ENCODE peak calls at places on chromosomes 1 and 21, in ten cellular contexts. One of them, this sample, is unnamed.

GRCh38 chr1:114192328-114192727 is 38.7 kb upstream of the SYT6 start:
- DNase-seq in GM13976: no peak
- DNase-seq in stimulated activated CD8-positive, alpha-beta memory T cell treated with anti-CD3 and anti-CD28 coated beads, Interleukin-12 subunit alpha, Interleukin-12 subunit beta, amount 100 ng/mL, for 4 hours: no peak
- DNase-seq in NCI-H748 treated with DMSO at 0.1 percent for 48 hours: no peak
- DNase-seq in caudate nucleus: no peak
- DNase-seq in GM06990: no peak
- DNase-seq in memory B cell: no peak
- DNase-seq in adrenal gland: no peak
- DNase-seq in NCI-H1048: no peak
- DNase-seq in RWPE1: no peak
- DNase-seq in this sample: no peak

GRCh38 chr1:88774151-88774556 is 90.1 kb downstream of the PKN2 start:
- DNase-seq in GM13976: no peak
- DNase-seq in stimulated activated CD8-positive, alpha-beta memory T cell treated with anti-CD3 and anti-CD28 coated beads, Interleukin-12 subunit alpha, Interleukin-12 subunit beta, amount 100 ng/mL, for 4 hours: no peak
- DNase-seq in NCI-H748 treated with DMSO at 0.1 percent for 48 hours: no peak
- DNase-seq in caudate nucleus: no peak
- DNase-seq in GM06990: no peak
- DNase-seq in memory B cell: no peak
- DNase-seq in adrenal gland: no peak
- DNase-seq in NCI-H1048: no peak
- DNase-seq in RWPE1: peak; percentile 87
- DNase-seq in this sample: no peak

GRCh38 chr21:39720126-39720778 is 24.7 kb upstream of the IGSF5 start:
- DNase-seq in GM13976: no peak
- DNase-seq in stimulated activated CD8-positive, alpha-beta memory T cell treated with anti-CD3 and anti-CD28 coated beads, Interleukin-12 subunit alpha, Interleukin-12 subunit beta, amount 100 ng/mL, for 4 hours: no peak
- DNase-seq in NCI-H748 treated with DMSO at 0.1 percent for 48 hours: no peak
- DNase-seq in caudate nucleus: no peak
- DNase-seq in GM06990: no peak
- DNase-seq in memory B cell: no peak
- DNase-seq in adrenal gland: no peak
- DNase-seq in NCI-H1048: no peak
- DNase-seq in RWPE1: no peak
- DNase-seq in this sample: no peak

GRCh38 chr21:46183910-46184624 is at the start of gene SPATC1L:
- DNase-seq in GM13976: peak; percentile 83
- DNase-seq in stimulated activated CD8-positive, alpha-beta memory T cell treated with anti-CD3 and anti-CD28 coated beads, Interleukin-12 subunit alpha, Interleukin-12 subunit beta, amount 100 ng/mL, for 4 hours: peak; percentile 28
- DNase-seq in NCI-H748 treated with DMSO at 0.1 percent for 48 hours: peak; percentile 19
- DNase-seq in caudate nucleus: peak; percentile 41
- DNase-seq in GM06990: peak; percentile 85
- DNase-seq in memory B cell: peak; percentile 47
- DNase-seq in adrenal gland: peak; percentile 93
- DNase-seq in NCI-H1048: no peak
- DNase-seq in RWPE1: peak; percentile 84
- DNase-seq in this sample: peak; percentile 60

GRCh38 chr1:183602510-183602909 is 12.3 kb upstream of the NCF2 start:
- DNase-seq in GM13976: no peak
- DNase-seq in stimulated activated CD8-positive, alpha-beta memory T cell treated with anti-CD3 and anti-CD28 coated beads, Interleukin-12 subunit alpha, Interleukin-12 subunit beta, amount 100 ng/mL, for 4 hours: no peak
- DNase-seq in NCI-H748 treated with DMSO at 0.1 percent for 48 hours: no peak
- DNase-seq in caudate nucleus: no peak
- DNase-seq in GM06990: no peak
- DNase-seq in memory B cell: no peak
- DNase-seq in adrenal gland: no peak
- DNase-seq in NCI-H1048: no peak
- DNase-seq in RWPE1: no peak
- DNase-seq in this sample: no peak

GRCh38 chr1:184416921-184417320 is 30.1 kb downstream of the C1orf21 start:
- DNase-seq in GM13976: no peak
- DNase-seq in stimulated activated CD8-positive, alpha-beta memory T cell treated with anti-CD3 and anti-CD28 coated beads, Interleukin-12 subunit alpha, Interleukin-12 subunit beta, amount 100 ng/mL, for 4 hours: no peak
- DNase-seq in NCI-H748 treated with DMSO at 0.1 percent for 48 hours: no peak
- DNase-seq in caudate nucleus: no peak
- DNase-seq in GM06990: no peak
- DNase-seq in memory B cell: no peak
- DNase-seq in adrenal gland: no peak
- DNase-seq in NCI-H1048: no peak
- DNase-seq in RWPE1: no peak
- DNase-seq in this sample: no peak

GRCh38 chr1:230797376-230798186 is 50.4 kb downstream of the CAPN9 start:
- DNase-seq in GM13976: no peak
- DNase-seq in stimulated activated CD8-positive, alpha-beta memory T cell treated with anti-CD3 and anti-CD28 coated beads, Interleukin-12 subunit alpha, Interleukin-12 subunit beta, amount 100 ng/mL, for 4 hours: no peak
- DNase-seq in NCI-H748 treated with DMSO at 0.1 percent for 48 hours: no peak
- DNase-seq in caudate nucleus: peak; percentile 46
- DNase-seq in GM06990: no peak
- DNase-seq in memory B cell: no peak
- DNase-seq in adrenal gland: peak; percentile 82
- DNase-seq in NCI-H1048: peak; percentile 16
- DNase-seq in RWPE1: peak; percentile 49
- DNase-seq in this sample: peak; percentile 48

GRCh38 chr1:34872133-34872503 is 12.6 kb upstream of the SMIM12 start:
- DNase-seq in GM13976: no peak
- DNase-seq in stimulated activated CD8-positive, alpha-beta memory T cell treated with anti-CD3 and anti-CD28 coated beads, Interleukin-12 subunit alpha, Interleukin-12 subunit beta, amount 100 ng/mL, for 4 hours: no peak
- DNase-seq in NCI-H748 treated with DMSO at 0.1 percent for 48 hours: no peak
- DNase-seq in caudate nucleus: peak; percentile 52
- DNase-seq in GM06990: no peak
- DNase-seq in memory B cell: no peak
- DNase-seq in adrenal gland: no peak
- DNase-seq in NCI-H1048: no peak
- DNase-seq in RWPE1: no peak
- DNase-seq in this sample: no peak

GRCh38 chr21:42061195-42061865 is 9.8 kb upstream of the UMODL1 start:
- DNase-seq in GM13976: peak; percentile 88
- DNase-seq in stimulated activated CD8-positive, alpha-beta memory T cell treated with anti-CD3 and anti-CD28 coated beads, Interleukin-12 subunit alpha, Interleukin-12 subunit beta, amount 100 ng/mL, for 4 hours: no peak
- DNase-seq in NCI-H748 treated with DMSO at 0.1 percent for 48 hours: no peak
- DNase-seq in caudate nucleus: peak; percentile 34
- DNase-seq in GM06990: peak; percentile 79
- DNase-seq in memory B cell: peak; percentile 53
- DNase-seq in adrenal gland: no peak
- DNase-seq in NCI-H1048: no peak
- DNase-seq in RWPE1: no peak
- DNase-seq in this sample: no peak

GRCh38 chr21:33655591-33656221 is 13.4 kb downstream of the ITSN1 start:
- DNase-seq in GM13976: no peak
- DNase-seq in stimulated activated CD8-positive, alpha-beta memory T cell treated with anti-CD3 and anti-CD28 coated beads, Interleukin-12 subunit alpha, Interleukin-12 subunit beta, amount 100 ng/mL, for 4 hours: no peak
- DNase-seq in NCI-H748 treated with DMSO at 0.1 percent for 48 hours: no peak
- DNase-seq in caudate nucleus: no peak
- DNase-seq in GM06990: no peak
- DNase-seq in memory B cell: no peak
- DNase-seq in adrenal gland: peak; percentile 82
- DNase-seq in NCI-H1048: no peak
- DNase-seq in RWPE1: peak; percentile 84
- DNase-seq in this sample: no peak

GRCh38 chr1:112735752-112736151 is 20.6 kb upstream of the PPM1J start:
- DNase-seq in GM13976: no peak
- DNase-seq in stimulated activated CD8-positive, alpha-beta memory T cell treated with anti-CD3 and anti-CD28 coated beads, Interleukin-12 subunit alpha, Interleukin-12 subunit beta, amount 100 ng/mL, for 4 hours: no peak
- DNase-seq in NCI-H748 treated with DMSO at 0.1 percent for 48 hours: no peak
- DNase-seq in caudate nucleus: no peak
- DNase-seq in GM06990: no peak
- DNase-seq in memory B cell: no peak
- DNase-seq in adrenal gland: no peak
- DNase-seq in NCI-H1048: no peak
- DNase-seq in RWPE1: peak; percentile 91
- DNase-seq in this sample: no peak

GRCh38 chr1:113780363-113781146 is 21.3 kb upstream of the PHTF1 start:
- DNase-seq in GM13976: no peak
- DNase-seq in stimulated activated CD8-positive, alpha-beta memory T cell treated with anti-CD3 and anti-CD28 coated beads, Interleukin-12 subunit alpha, Interleukin-12 subunit beta, amount 100 ng/mL, for 4 hours: no peak
- DNase-seq in NCI-H748 treated with DMSO at 0.1 percent for 48 hours: no peak
- DNase-seq in caudate nucleus: no peak
- DNase-seq in GM06990: no peak
- DNase-seq in memory B cell: no peak
- DNase-seq in adrenal gland: no peak
- DNase-seq in NCI-H1048: no peak
- DNase-seq in RWPE1: no peak
- DNase-seq in this sample: no peak

GRCh38 chr1:97433520-97434175 is 487.2 kb downstream of the DPYD start:
- DNase-seq in GM13976: no peak
- DNase-seq in stimulated activated CD8-positive, alpha-beta memory T cell treated with anti-CD3 and anti-CD28 coated beads, Interleukin-12 subunit alpha, Interleukin-12 subunit beta, amount 100 ng/mL, for 4 hours: no peak
- DNase-seq in NCI-H748 treated with DMSO at 0.1 percent for 48 hours: no peak
- DNase-seq in caudate nucleus: no peak
- DNase-seq in GM06990: no peak
- DNase-seq in memory B cell: no peak
- DNase-seq in adrenal gland: no peak
- DNase-seq in NCI-H1048: no peak
- DNase-seq in RWPE1: peak; percentile 4
- DNase-seq in this sample: peak; percentile 3

GRCh38 chr1:196997428-196997827 is 20.1 kb downstream of the CFHR5 start:
- DNase-seq in GM13976: no peak
- DNase-seq in stimulated activated CD8-positive, alpha-beta memory T cell treated with anti-CD3 and anti-CD28 coated beads, Interleukin-12 subunit alpha, Interleukin-12 subunit beta, amount 100 ng/mL, for 4 hours: no peak
- DNase-seq in NCI-H748 treated with DMSO at 0.1 percent for 48 hours: no peak
- DNase-seq in caudate nucleus: no peak
- DNase-seq in GM06990: no peak
- DNase-seq in memory B cell: no peak
- DNase-seq in adrenal gland: no peak
- DNase-seq in NCI-H1048: no peak
- DNase-seq in RWPE1: peak; percentile 34
- DNase-seq in this sample: no peak

GRCh38 chr1:207327994-207328393 is 6.5 kb downstream of the CD55 start:
- DNase-seq in GM13976: no peak
- DNase-seq in stimulated activated CD8-positive, alpha-beta memory T cell treated with anti-CD3 and anti-CD28 coated beads, Interleukin-12 subunit alpha, Interleukin-12 subunit beta, amount 100 ng/mL, for 4 hours: no peak
- DNase-seq in NCI-H748 treated with DMSO at 0.1 percent for 48 hours: no peak
- DNase-seq in caudate nucleus: no peak
- DNase-seq in GM06990: no peak
- DNase-seq in memory B cell: no peak
- DNase-seq in adrenal gland: no peak
- DNase-seq in NCI-H1048: no peak
- DNase-seq in RWPE1: no peak
- DNase-seq in this sample: no peak

GRCh38 chr1:37676281-37677243 is 15.8 kb upstream of the CDCA8 start:
- DNase-seq in GM13976: peak; percentile 64
- DNase-seq in stimulated activated CD8-positive, alpha-beta memory T cell treated with anti-CD3 and anti-CD28 coated beads, Interleukin-12 subunit alpha, Interleukin-12 subunit beta, amount 100 ng/mL, for 4 hours: no peak
- DNase-seq in NCI-H748 treated with DMSO at 0.1 percent for 48 hours: no peak
- DNase-seq in caudate nucleus: no peak
- DNase-seq in GM06990: peak; percentile 48
- DNase-seq in memory B cell: no peak
- DNase-seq in adrenal gland: no peak
- DNase-seq in NCI-H1048: no peak
- DNase-seq in RWPE1: no peak
- DNase-seq in this sample: no peak

GRCh38 chr1:109668123-109668800 is 405 bp downstream of the GSTM2 start:
- DNase-seq in GM13976: peak; percentile 16
- DNase-seq in stimulated activated CD8-positive, alpha-beta memory T cell treated with anti-CD3 and anti-CD28 coated beads, Interleukin-12 subunit alpha, Interleukin-12 subunit beta, amount 100 ng/mL, for 4 hours: no peak
- DNase-seq in NCI-H748 treated with DMSO at 0.1 percent for 48 hours: no peak
- DNase-seq in caudate nucleus: no peak
- DNase-seq in GM06990: no peak
- DNase-seq in memory B cell: no peak
- DNase-seq in adrenal gland: peak; percentile 56
- DNase-seq in NCI-H1048: no peak
- DNase-seq in RWPE1: no peak
- DNase-seq in this sample: no peak

GRCh38 chr1:182113879-182114626 is 52.5 kb upstream of the ZNF648 start:
- DNase-seq in GM13976: no peak
- DNase-seq in stimulated activated CD8-positive, alpha-beta memory T cell treated with anti-CD3 and anti-CD28 coated beads, Interleukin-12 subunit alpha, Interleukin-12 subunit beta, amount 100 ng/mL, for 4 hours: no peak
- DNase-seq in NCI-H748 treated with DMSO at 0.1 percent for 48 hours: no peak
- DNase-seq in caudate nucleus: peak; percentile 84
- DNase-seq in GM06990: no peak
- DNase-seq in memory B cell: no peak
- DNase-seq in adrenal gland: peak; percentile 54
- DNase-seq in NCI-H1048: no peak
- DNase-seq in RWPE1: no peak
- DNase-seq in this sample: no peak

GRCh38 chr1:156390409-156391144 is 21.6 kb downstream of the RHBG start:
- DNase-seq in GM13976: no peak
- DNase-seq in stimulated activated CD8-positive, alpha-beta memory T cell treated with anti-CD3 and anti-CD28 coated beads, Interleukin-12 subunit alpha, Interleukin-12 subunit beta, amount 100 ng/mL, for 4 hours: no peak
- DNase-seq in NCI-H748 treated with DMSO at 0.1 percent for 48 hours: no peak
- DNase-seq in caudate nucleus: peak; percentile 59
- DNase-seq in GM06990: no peak
- DNase-seq in memory B cell: no peak
- DNase-seq in adrenal gland: no peak
- DNase-seq in NCI-H1048: no peak
- DNase-seq in RWPE1: no peak
- DNase-seq in this sample: no peak

GRCh38 chr1:18384059-18384458 is 96.7 kb upstream of the KLHDC7A start:
- DNase-seq in GM13976: no peak
- DNase-seq in stimulated activated CD8-positive, alpha-beta memory T cell treated with anti-CD3 and anti-CD28 coated beads, Interleukin-12 subunit alpha, Interleukin-12 subunit beta, amount 100 ng/mL, for 4 hours: no peak
- DNase-seq in NCI-H748 treated with DMSO at 0.1 percent for 48 hours: no peak
- DNase-seq in caudate nucleus: no peak
- DNase-seq in GM06990: no peak
- DNase-seq in memory B cell: no peak
- DNase-seq in adrenal gland: peak; percentile 52
- DNase-seq in NCI-H1048: no peak
- DNase-seq in RWPE1: no peak
- DNase-seq in this sample: no peak

GRCh38 chr1:174157157-174157806 is 2.0 kb upstream of the RABGAP1L start:
- DNase-seq in GM13976: peak; percentile 67
- DNase-seq in stimulated activated CD8-positive, alpha-beta memory T cell treated with anti-CD3 and anti-CD28 coated beads, Interleukin-12 subunit alpha, Interleukin-12 subunit beta, amount 100 ng/mL, for 4 hours: no peak
- DNase-seq in NCI-H748 treated with DMSO at 0.1 percent for 48 hours: no peak
- DNase-seq in caudate nucleus: no peak
- DNase-seq in GM06990: peak; percentile 59
- DNase-seq in memory B cell: no peak
- DNase-seq in adrenal gland: no peak
- DNase-seq in NCI-H1048: no peak
- DNase-seq in RWPE1: no peak
- DNase-seq in this sample: no peak

GRCh38 chr1:220544901-220545303 is 17.0 kb downstream of the MARK1 start:
- DNase-seq in GM13976: no peak
- DNase-seq in stimulated activated CD8-positive, alpha-beta memory T cell treated with anti-CD3 and anti-CD28 coated beads, Interleukin-12 subunit alpha, Interleukin-12 subunit beta, amount 100 ng/mL, for 4 hours: no peak
- DNase-seq in NCI-H748 treated with DMSO at 0.1 percent for 48 hours: no peak
- DNase-seq in caudate nucleus: peak; percentile 9
- DNase-seq in GM06990: no peak
- DNase-seq in memory B cell: no peak
- DNase-seq in adrenal gland: no peak
- DNase-seq in NCI-H1048: no peak
- DNase-seq in RWPE1: peak; percentile 26
- DNase-seq in this sample: no peak

GRCh38 chr1:47664356-47664755 is 226.5 kb downstream of the FOXD2 start:
- DNase-seq in GM13976: no peak
- DNase-seq in stimulated activated CD8-positive, alpha-beta memory T cell treated with anti-CD3 and anti-CD28 coated beads, Interleukin-12 subunit alpha, Interleukin-12 subunit beta, amount 100 ng/mL, for 4 hours: no peak
- DNase-seq in NCI-H748 treated with DMSO at 0.1 percent for 48 hours: no peak
- DNase-seq in caudate nucleus: no peak
- DNase-seq in GM06990: no peak
- DNase-seq in memory B cell: no peak
- DNase-seq in adrenal gland: no peak
- DNase-seq in NCI-H1048: no peak
- DNase-seq in RWPE1: no peak
- DNase-seq in this sample: no peak